ENCODE peak calls at places on chromosomes 12 and 14, in eight cellular contexts. One of them, this sample, is unnamed.

GRCh38 chr12:2170376-2170775 is 117.6 kb downstream of the CACNA1C start:
- DNase-seq in amniotic stem cell: no peak
- DNase-seq in T-helper 2 cell: no peak
- DNase-seq in NCI-H1930: no peak
- DNase-seq in left kidney: no peak
- DNase-seq in IMR-90: no peak
- DNase-seq in AG20443: peak
- DNase-seq in H4: no peak
- DNase-seq in this sample: peak

GRCh38 chr14:22895402-22895801 is 12.4 kb downstream of the REM2 start:
- DNase-seq in T-helper 2 cell: no peak
- DNase-seq in IMR-90: no peak
- DNase-seq in left kidney: no peak
- DNase-seq in amniotic stem cell: no peak
- DNase-seq in NCI-H1930: no peak
- DNase-seq in H4: no peak
- DNase-seq in AG20443: no peak
- DNase-seq in this sample: no peak

GRCh38 chr14:22476005-22476751 is 112.8 kb downstream of the DAD1 start:
- DNase-seq in amniotic stem cell: no peak
- DNase-seq in IMR-90: no peak
- DNase-seq in left kidney: no peak
- DNase-seq in NCI-H1930: no peak
- DNase-seq in AG20443: no peak
- DNase-seq in T-helper 2 cell: no peak
- DNase-seq in H4: no peak
- DNase-seq in this sample: no peak

GRCh38 chr12:108765289-108765764 is 34.0 kb upstream of the CORO1C start:
- DNase-seq in T-helper 2 cell: no peak
- DNase-seq in NCI-H1930: no peak
- DNase-seq in AG20443: no peak
- DNase-seq in left kidney: no peak
- DNase-seq in IMR-90: no peak
- DNase-seq in H4: no peak
- DNase-seq in amniotic stem cell: no peak
- DNase-seq in this sample: no peak

GRCh38 chr12:131927110-131928079 is 1.7 kb upstream of the PUS1 start:
- DNase-seq in IMR-90: no peak
- DNase-seq in NCI-H1930: no peak
- DNase-seq in amniotic stem cell: no peak
- DNase-seq in AG20443: no peak
- DNase-seq in H4: no peak
- DNase-seq in T-helper 2 cell: no peak
- DNase-seq in left kidney: no peak
- DNase-seq in this sample: no peak

GRCh38 chr12:22662356-22662755 is 37.4 kb downstream of the ETNK1 start:
- DNase-seq in NCI-H1930: no peak
- DNase-seq in H4: no peak
- DNase-seq in amniotic stem cell: no peak
- DNase-seq in AG20443: no peak
- DNase-seq in T-helper 2 cell: no peak
- DNase-seq in IMR-90: no peak
- DNase-seq in left kidney: no peak
- DNase-seq in this sample: no peak

GRCh38 chr14:22753586-22753985 is 12.9 kb upstream of the OXA1L start:
- DNase-seq in H4: no peak
- DNase-seq in left kidney: no peak
- DNase-seq in NCI-H1930: no peak
- DNase-seq in amniotic stem cell: no peak
- DNase-seq in T-helper 2 cell: no peak
- DNase-seq in AG20443: no peak
- DNase-seq in IMR-90: no peak
- DNase-seq in this sample: peak

GRCh38 chr12:25771062-25771461 is 187.4 kb upstream of the RASSF8 start:
- DNase-seq in left kidney: no peak
- DNase-seq in T-helper 2 cell: no peak
- DNase-seq in amniotic stem cell: no peak
- DNase-seq in H4: no peak
- DNase-seq in NCI-H1930: no peak
- DNase-seq in IMR-90: peak
- DNase-seq in AG20443: no peak
- DNase-seq in this sample: no peak

GRCh38 chr14:32693114-32693513 is 245.6 kb upstream of the NPAS3 start:
- DNase-seq in NCI-H1930: no peak
- DNase-seq in T-helper 2 cell: no peak
- DNase-seq in left kidney: peak
- DNase-seq in IMR-90: peak
- DNase-seq in amniotic stem cell: no peak
- DNase-seq in H4: peak
- DNase-seq in AG20443: peak
- DNase-seq in this sample: no peak

GRCh38 chr12:46373303-46374182 is 970 bp upstream of the SLC38A2 start:
- DNase-seq in AG20443: peak
- DNase-seq in amniotic stem cell: peak
- DNase-seq in NCI-H1930: peak
- DNase-seq in H4: no peak
- DNase-seq in IMR-90: peak
- DNase-seq in left kidney: peak
- DNase-seq in T-helper 2 cell: peak
- DNase-seq in this sample: peak

GRCh38 chr12:98379106-98379505 is 136.3 kb upstream of the TMPO start:
- DNase-seq in T-helper 2 cell: no peak
- DNase-seq in IMR-90: no peak
- DNase-seq in AG20443: no peak
- DNase-seq in amniotic stem cell: no peak
- DNase-seq in NCI-H1930: no peak
- DNase-seq in left kidney: no peak
- DNase-seq in H4: no peak
- DNase-seq in this sample: no peak

GRCh38 chr12:77152623-77153193 is 87.3 kb upstream of the E2F7 start:
- DNase-seq in NCI-H1930: no peak
- DNase-seq in amniotic stem cell: peak
- DNase-seq in left kidney: peak
- DNase-seq in T-helper 2 cell: no peak
- DNase-seq in AG20443: peak
- DNase-seq in H4: peak
- DNase-seq in IMR-90: peak
- DNase-seq in this sample: peak

GRCh38 chr14:89365071-89365801 is 51.8 kb downstream of the FOXN3 start:
- DNase-seq in AG20443: peak
- DNase-seq in amniotic stem cell: no peak
- DNase-seq in H4: no peak
- DNase-seq in NCI-H1930: no peak
- DNase-seq in IMR-90: peak
- DNase-seq in left kidney: peak
- DNase-seq in T-helper 2 cell: no peak
- DNase-seq in this sample: peak

GRCh38 chr14:100857923-100858837 is 32.3 kb downstream of the MEG3 start:
- DNase-seq in amniotic stem cell: no peak
- DNase-seq in left kidney: no peak
- DNase-seq in NCI-H1930: no peak
- DNase-seq in H4: no peak
- DNase-seq in AG20443: no peak
- DNase-seq in IMR-90: no peak
- DNase-seq in T-helper 2 cell: no peak
- DNase-seq in this sample: no peak

GRCh38 chr12:93921511-93921910 is 226.9 kb upstream of the PLXNC1 start:
- DNase-seq in T-helper 2 cell: no peak
- DNase-seq in NCI-H1930: no peak
- DNase-seq in left kidney: no peak
- DNase-seq in H4: no peak
- DNase-seq in amniotic stem cell: no peak
- DNase-seq in IMR-90: no peak
- DNase-seq in AG20443: no peak
- DNase-seq in this sample: no peak

GRCh38 chr12:122902854-122903703 is 7.2 kb upstream of the VPS37B start:
- DNase-seq in IMR-90: no peak
- DNase-seq in NCI-H1930: no peak
- DNase-seq in AG20443: no peak
- DNase-seq in left kidney: no peak
- DNase-seq in amniotic stem cell: no peak
- DNase-seq in T-helper 2 cell: no peak
- DNase-seq in H4: no peak
- DNase-seq in this sample: no peak

GRCh38 chr14:91164676-91165075 is 50.8 kb downstream of the DGLUCY start:
- DNase-seq in NCI-H1930: no peak
- DNase-seq in IMR-90: no peak
- DNase-seq in T-helper 2 cell: no peak
- DNase-seq in left kidney: no peak
- DNase-seq in AG20443: no peak
- DNase-seq in H4: no peak
- DNase-seq in amniotic stem cell: no peak
- DNase-seq in this sample: no peak

GRCh38 chr12:66665416-66665815 is 13.5 kb downstream of the GRIP1 start:
- DNase-seq in AG20443: no peak
- DNase-seq in left kidney: no peak
- DNase-seq in amniotic stem cell: no peak
- DNase-seq in T-helper 2 cell: no peak
- DNase-seq in H4: no peak
- DNase-seq in NCI-H1930: no peak
- DNase-seq in IMR-90: peak
- DNase-seq in this sample: no peak

GRCh38 chr14:51333299-51333698 is 93.3 kb downstream of the TMX1 start:
- DNase-seq in NCI-H1930: no peak
- DNase-seq in left kidney: no peak
- DNase-seq in amniotic stem cell: no peak
- DNase-seq in IMR-90: no peak
- DNase-seq in H4: no peak
- DNase-seq in AG20443: no peak
- DNase-seq in T-helper 2 cell: no peak
- DNase-seq in this sample: no peak

GRCh38 chr12:82650627-82651337 is 35.9 kb upstream of the TMTC2 start:
- DNase-seq in T-helper 2 cell: no peak
- DNase-seq in H4: peak
- DNase-seq in amniotic stem cell: no peak
- DNase-seq in AG20443: no peak
- DNase-seq in IMR-90: no peak
- DNase-seq in NCI-H1930: no peak
- DNase-seq in left kidney: no peak
- DNase-seq in this sample: peak

GRCh38 chr14:36857136-36857535 is 195.5 kb downstream of the PAX9 start:
- DNase-seq in T-helper 2 cell: no peak
- DNase-seq in amniotic stem cell: no peak
- DNase-seq in NCI-H1930: peak
- DNase-seq in AG20443: no peak
- DNase-seq in H4: no peak
- DNase-seq in left kidney: peak
- DNase-seq in IMR-90: no peak
- DNase-seq in this sample: no peak

GRCh38 chr14:60722836-60723217 is 1.3 kb downstream of the SIX4 start:
- DNase-seq in H4: peak
- DNase-seq in amniotic stem cell: no peak
- DNase-seq in IMR-90: peak
- DNase-seq in AG20443: peak
- DNase-seq in NCI-H1930: no peak
- DNase-seq in T-helper 2 cell: no peak
- DNase-seq in left kidney: peak
- DNase-seq in this sample: no peak

GRCh38 chr12:108234155-108234554 is 105.0 kb downstream of the CMKLR1 start:
- DNase-seq in IMR-90: no peak
- DNase-seq in amniotic stem cell: no peak
- DNase-seq in left kidney: no peak
- DNase-seq in AG20443: no peak
- DNase-seq in NCI-H1930: no peak
- DNase-seq in T-helper 2 cell: no peak
- DNase-seq in H4: no peak
- DNase-seq in this sample: peak

GRCh38 chr14:69804902-69805301 is 7.9 kb upstream of the SLC10A1 start:
- DNase-seq in H4: no peak
- DNase-seq in left kidney: no peak
- DNase-seq in NCI-H1930: no peak
- DNase-seq in amniotic stem cell: no peak
- DNase-seq in IMR-90: no peak
- DNase-seq in T-helper 2 cell: no peak
- DNase-seq in AG20443: no peak
- DNase-seq in this sample: no peak

GRCh38 chr12:127928615-127929014 is 338.4 kb upstream of the TMEM132C start:
- DNase-seq in amniotic stem cell: peak
- DNase-seq in left kidney: no peak
- DNase-seq in T-helper 2 cell: no peak
- DNase-seq in AG20443: no peak
- DNase-seq in H4: peak
- DNase-seq in NCI-H1930: no peak
- DNase-seq in IMR-90: no peak
- DNase-seq in this sample: no peak

GRCh38 chr14:71398450-71398849 is 491.2 kb downstream of the PCNX1 start:
- DNase-seq in amniotic stem cell: no peak
- DNase-seq in IMR-90: no peak
- DNase-seq in left kidney: no peak
- DNase-seq in AG20443: no peak
- DNase-seq in H4: no peak
- DNase-seq in NCI-H1930: no peak
- DNase-seq in T-helper 2 cell: no peak
- DNase-seq in this sample: no peak

GRCh38 chr14:99731536-99732435 is 47.7 kb downstream of the CYP46A1 start:
- DNase-seq in IMR-90: no peak
- DNase-seq in amniotic stem cell: no peak
- DNase-seq in T-helper 2 cell: no peak
- DNase-seq in AG20443: no peak
- DNase-seq in NCI-H1930: no peak
- DNase-seq in left kidney: no peak
- DNase-seq in H4: no peak
- DNase-seq in this sample: no peak

GRCh38 chr12:114673169-114673833 is 10.7 kb downstream of the TBX3 start:
- DNase-seq in T-helper 2 cell: no peak
- DNase-seq in NCI-H1930: no peak
- DNase-seq in IMR-90: peak
- DNase-seq in H4: peak
- DNase-seq in left kidney: peak
- DNase-seq in amniotic stem cell: no peak
- DNase-seq in AG20443: peak
- DNase-seq in this sample: no peak

GRCh38 chr14:26401170-26401968 is 196.5 kb downstream of the NOVA1 start:
- DNase-seq in H4: no peak
- DNase-seq in amniotic stem cell: no peak
- DNase-seq in left kidney: no peak
- DNase-seq in T-helper 2 cell: no peak
- DNase-seq in AG20443: no peak
- DNase-seq in NCI-H1930: peak
- DNase-seq in IMR-90: no peak
- DNase-seq in this sample: no peak

GRCh38 chr12:75960086-75960910 is 71.3 kb downstream of the PHLDA1 start:
- DNase-seq in H4: no peak
- DNase-seq in T-helper 2 cell: no peak
- DNase-seq in amniotic stem cell: no peak
- DNase-seq in AG20443: no peak
- DNase-seq in left kidney: peak
- DNase-seq in NCI-H1930: no peak
- DNase-seq in IMR-90: peak
- DNase-seq in this sample: no peak

GRCh38 chr12:48473061-48473460 is 702 bp downstream of the ANP32D start:
- DNase-seq in IMR-90: no peak
- DNase-seq in left kidney: no peak
- DNase-seq in NCI-H1930: no peak
- DNase-seq in AG20443: no peak
- DNase-seq in H4: no peak
- DNase-seq in T-helper 2 cell: no peak
- DNase-seq in amniotic stem cell: no peak
- DNase-seq in this sample: no peak

GRCh38 chr14:38207830-38208815 is at the start of gene SSTR1:
- DNase-seq in T-helper 2 cell: no peak
- DNase-seq in left kidney: peak
- DNase-seq in AG20443: peak
- DNase-seq in NCI-H1930: no peak
- DNase-seq in IMR-90: no peak
- DNase-seq in amniotic stem cell: no peak
- DNase-seq in H4: no peak
- DNase-seq in this sample: peak

GRCh38 chr12:132159555-132160003 is 15.3 kb downstream of the NOC4L start:
- DNase-seq in AG20443: no peak
- DNase-seq in amniotic stem cell: no peak
- DNase-seq in H4: no peak
- DNase-seq in T-helper 2 cell: no peak
- DNase-seq in NCI-H1930: no peak
- DNase-seq in left kidney: no peak
- DNase-seq in IMR-90: no peak
- DNase-seq in this sample: no peak

GRCh38 chr12:51669996-51670395 is 79.0 kb downstream of the SCN8A start:
- DNase-seq in IMR-90: no peak
- DNase-seq in AG20443: no peak
- DNase-seq in H4: no peak
- DNase-seq in amniotic stem cell: no peak
- DNase-seq in left kidney: no peak
- DNase-seq in NCI-H1930: no peak
- DNase-seq in T-helper 2 cell: no peak
- DNase-seq in this sample: no peak

This sample was measured in A673.